ENCODE peak calls at places on chromosomes 12 and 14, in six cellular contexts. S is IMR-90, X is mesendoderm, Z is H9, K is mesenchymal stem cell, Q is H1. F is an unnamed sample.

GRCh38 chr12:12872139-12872933 is 19.0 kb upstream of the GPRC5A start:
- DNase-seq in S (peak; percentile 88), X (peak; percentile 68), Z (peak; percentile 54), K (peak; percentile 77), Q (no peak), F (no peak)

GRCh38 chr14:95307402-95308041 is 12.2 kb downstream of the CLMN start:
- DNase-seq in S (no peak), X (peak; percentile 40), Z (no peak), K (peak; percentile 61), Q (no peak), F (no peak)

GRCh38 chr12:123270380-123271181 is 1.1 kb downstream of the CDK2AP1 start:
- DNase-seq in S (peak; percentile 28), X (no peak), Z (no peak), K (peak; percentile 33), Q (no peak), F (no peak)

GRCh38 chr12:76219806-76220205 is 128.4 kb downstream of the BBS10 start:
- DNase-seq in S (no peak), X (no peak), Z (no peak), K (no peak), Q (no peak), F (no peak)

GRCh38 chr12:21827135-21827534 is 52.6 kb upstream of the KCNJ8 start:
- DNase-seq in S (no peak), X (no peak), Z (no peak), K (no peak), Q (no peak), F (no peak)

GRCh38 chr14:53327716-53328115 is 174.6 kb upstream of the DDHD1 start:
- DNase-seq in S (peak; percentile 69), X (peak; percentile 89), Z (no peak), K (peak; percentile 35), Q (no peak), F (no peak)

GRCh38 chr12:120468271-120468845 is 1.2 kb downstream of the SRSF9 start:
- DNase-seq in S (peak; percentile 57), X (peak; percentile 63), Z (peak; percentile 55), K (peak; percentile 78), Q (no peak), F (peak; percentile 31)

GRCh38 chr12:51520576-51521325 is 70.3 kb upstream of the SCN8A start:
- DNase-seq in S (no peak), X (peak; percentile 47), Z (peak; percentile 80), K (no peak), Q (no peak), F (no peak)

GRCh38 chr14:52111583-52111982 is 42.7 kb upstream of the NID2 start:
- DNase-seq in S (peak; percentile 87), X (no peak), Z (no peak), K (peak; percentile 83), Q (no peak), F (no peak)

GRCh38 chr14:105092124-105092911 is 27.1 kb upstream of the GPR132 start:
- DNase-seq in S (no peak), X (no peak), Z (peak; percentile 52), K (peak; percentile 47), Q (no peak), F (no peak)

GRCh38 chr14:97328743-97329142 is 531.6 kb downstream of the VRK1 start:
- DNase-seq in S (no peak), X (peak; percentile 5), Z (no peak), K (no peak), Q (no peak), F (no peak)

GRCh38 chr12:50402270-50403000 is 1.8 kb downstream of the LARP4 start:
- DNase-seq in S (no peak), X (peak; percentile 47), Z (no peak), K (peak; percentile 18), Q (no peak), F (no peak)

GRCh38 chr14:95498622-95499353 is 17.7 kb downstream of the SYNE3 start:
- DNase-seq in S (peak; percentile 48), X (no peak), Z (no peak), K (no peak), Q (no peak), F (no peak)

GRCh38 chr12:131350943-131351318 is 360.0 kb upstream of the SFSWAP start:
- DNase-seq in S (no peak), X (no peak), Z (no peak), K (no peak), Q (no peak), F (no peak)

GRCh38 chr14:36294543-36294942 is 25.9 kb downstream of the MBIP start:
- DNase-seq in S (no peak), X (no peak), Z (no peak), K (no peak), Q (no peak), F (no peak)

GRCh38 chr12:29700761-29701481 is 82.8 kb downstream of the TMTC1 start:
- DNase-seq in S (no peak), X (no peak), Z (no peak), K (no peak), Q (no peak), F (no peak)

GRCh38 chr12:46292754-46293402 is 24.0 kb upstream of the SLC38A1 start:
- DNase-seq in S (no peak), X (no peak), Z (no peak), K (no peak), Q (no peak), F (no peak)

GRCh38 chr12:47860873-47861272 is 41.2 kb upstream of the HDAC7 start:
- DNase-seq in S (no peak), X (no peak), Z (no peak), K (no peak), Q (no peak), F (no peak)

GRCh38 chr12:124195226-124195938 is 99.5 kb upstream of the RFLNA start:
- DNase-seq in S (no peak), X (no peak), Z (no peak), K (no peak), Q (no peak), F (no peak)

GRCh38 chr14:73457935-73458218 is 469 bp downstream of the NUMB start:
- DNase-seq in S (no peak), X (no peak), Z (no peak), K (no peak), Q (no peak), F (no peak)

GRCh38 chr12:6500466-6500865 is 6.6 kb downstream of the NCAPD2 start:
- DNase-seq in S (no peak), X (no peak), Z (no peak), K (no peak), Q (no peak), F (no peak)

GRCh38 chr12:104747956-104748355 is 210.1 kb downstream of the SLC41A2 start:
- DNase-seq in S (no peak), X (no peak), Z (no peak), K (no peak), Q (no peak), F (no peak)

GRCh38 chr12:2544213-2544612 is 250.6 kb upstream of the FKBP4 start:
- DNase-seq in S (no peak), X (no peak), Z (no peak), K (no peak), Q (no peak), F (no peak)

GRCh38 chr12:6277982-6278438 is 32.5 kb upstream of the PLEKHG6 start:
- DNase-seq in S (no peak), X (peak; percentile 53), Z (no peak), K (no peak), Q (no peak), F (no peak)

GRCh38 chr12:101474248-101474647 is 888 bp upstream of the SPIC start:
- DNase-seq in S (no peak), X (no peak), Z (no peak), K (no peak), Q (no peak), F (no peak)

GRCh38 chr14:99277534-99277933 is 5.5 kb upstream of the BCL11B start:
- DNase-seq in S (no peak), X (peak; percentile 67), Z (no peak), K (no peak), Q (no peak), F (no peak)

GRCh38 chr12:68303850-68304249 is 28.3 kb downstream of the MDM1 start:
- DNase-seq in S (peak; percentile 30), X (no peak), Z (no peak), K (no peak), Q (no peak), F (no peak)

GRCh38 chr12:15278816-15279658 is 43.3 kb upstream of the PTPRO start:
- DNase-seq in S (peak; percentile 3), X (no peak), Z (no peak), K (peak; percentile 65), Q (no peak), F (no peak)

GRCh38 chr14:92973265-92973797 is 50.4 kb downstream of the CHGA start:
- DNase-seq in S (peak; percentile 53), X (peak; percentile 76), Z (peak; percentile 88), K (no peak), Q (peak; percentile 73), F (peak; percentile 32)

GRCh38 chr12:1531160-1531653 is 63.2 kb downstream of the FBXL14 start:
- DNase-seq in S (no peak), X (no peak), Z (peak; percentile 40), K (peak; percentile 23), Q (no peak), F (no peak)

GRCh38 chr12:1532796-1533195 is 61.6 kb downstream of the FBXL14 start:
- DNase-seq in S (no peak), X (no peak), Z (no peak), K (no peak), Q (no peak), F (no peak)

GRCh38 chr12:1531654-1532366 is 62.6 kb downstream of the FBXL14 start:
- DNase-seq in S (no peak), X (no peak), Z (peak; percentile 41), K (no peak), Q (no peak), F (no peak)

GRCh38 chr12:1533205-1533601 is 61.2 kb downstream of the FBXL14 start:
- DNase-seq in S (no peak), X (no peak), Z (peak; percentile 17), K (no peak), Q (no peak), F (no peak)

GRCh38 chr12:1532367-1532752 is 62.0 kb downstream of the FBXL14 start:
- DNase-seq in S (no peak), X (no peak), Z (peak; percentile 20), K (no peak), Q (no peak), F (no peak)
- H3K27ac ChIP-seq in S (no peak overlapping the region), X (no peak overlapping the region), Z (no peak overlapping the region), K (no peak overlapping the region), Q (no peak overlapping the region), F (no peak overlapping the region)

GRCh38 chr12:57624441-57625220 is 8.4 kb downstream of the B4GALNT1 start:
- DNase-seq in S (no peak), X (no peak), Z (no peak), K (no peak), Q (no peak), F (no peak)
- H2BK15ac ChIP-seq in S (no peak overlapping the region), X (no peak overlapping the region), Z (no peak overlapping the region), K (no peak overlapping the region), Q (no peak overlapping the region), F (no peak overlapping the region)

GRCh38 chr14:102591944-102592772 is at the start of gene RCOR1:
- DNase-seq in S (peak; percentile 97), X (peak; percentile 98), Z (peak; percentile 98), K (peak; percentile 98), Q (peak; percentile 84), F (peak; percentile 97)
- H3K4ac ChIP-seq in S (peak within 1 kb of the TSS; percentile 98), X (peak within 1 kb of the TSS; percentile 100), Z (no peak within 1 kb of the TSS), K (peak within 1 kb of the TSS; percentile 92), Q (no peak within 1 kb of the TSS), F (peak within 1 kb of the TSS; percentile 84)

DNA sequence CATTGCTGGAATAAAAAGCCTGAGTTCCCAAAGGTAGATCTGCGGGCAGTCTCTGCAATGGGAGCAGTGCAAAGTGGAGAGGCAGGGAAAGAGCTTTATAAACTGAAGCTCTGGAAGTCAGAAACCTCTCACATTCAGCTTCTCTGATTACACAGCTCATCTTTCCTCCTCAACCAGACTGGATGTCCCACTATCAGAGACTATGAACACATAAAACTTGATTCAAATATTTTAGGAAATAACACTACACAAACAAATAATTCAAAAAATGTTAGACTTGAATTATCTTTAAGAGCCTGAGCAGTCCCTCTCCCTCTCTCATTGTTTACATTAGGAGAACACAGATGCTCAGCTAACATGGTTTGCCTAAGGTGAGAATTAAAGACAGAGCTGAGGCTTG is 72.9 kb downstream of the DENND5B start:
- DNase-seq in S (peak; percentile 60), X (peak; percentile 45), Z (no peak), K (peak; percentile 54), Q (no peak), F (no peak)
- H3K27ac ChIP-seq in S (peak overlapping the region; percentile 94), X (peak overlapping the region; percentile 83), Z (peak overlapping the region; percentile 2), K (peak overlapping the region; percentile 95), Q (peak overlapping the region; percentile 70), F (peak overlapping the region; percentile 60)

F was measured in neuronal stem cell.